ENCODE peak calls at places on chromosomes 12 and 14, in ten cellular contexts. Y is stimulated activated CD4-positive, alpha-beta T cell treated with anti-CD3 and anti-CD28 coated beads, TNF-alpha, amount 100 ng/mL, for 48 hours; C is progenitor cell of endocrine pancreas; E is CD4-positive, alpha-beta memory T cell; O is CD8-positive, alpha-beta T cell; F is GOT3; T is coronary artery; R is T-helper 2 cell; X is left ventricle myocardium inferior; P is GM03348. L is an unnamed sample.

GRCh38 chr14:56194062-56194461 is 75.9 kb downstream of the PELI2 start:
- DNase-seq in P (no peak), C (no peak), T (no peak), Y (no peak), O (no peak), R (no peak), X (no peak), E (no peak), F (no peak), L (no peak)

GRCh38 chr12:63045020-63045860 is 105.8 kb downstream of the AVPR1A start:
- DNase-seq in X (no peak), O (no peak), Y (no peak), R (no peak), P (peak), E (no peak), C (no peak), F (no peak), T (no peak), L (no peak)

GRCh38 chr14:35557221-35557747 is 23.3 kb downstream of the INSM2 start:
- DNase-seq in Y (no peak), P (no peak), C (no peak), R (no peak), E (no peak), O (no peak), F (no peak), T (no peak), X (no peak), L (no peak)

GRCh38 chr14:74838141-74838540 is 37.8 kb downstream of the PROX2 start:
- DNase-seq in T (no peak), Y (no peak), C (no peak), O (no peak), R (peak), X (no peak), F (no peak), P (no peak), E (no peak), L (no peak)

GRCh38 chr12:82414926-82415325 is 56.6 kb downstream of the METTL25 start:
- DNase-seq in R (no peak), P (no peak), E (no peak), X (no peak), F (no peak), Y (no peak), T (no peak), C (no peak), O (no peak), L (no peak)

GRCh38 chr12:104222981-104223380 is 7.4 kb downstream of the TXNRD1 start:
- DNase-seq in F (no peak), Y (no peak), X (no peak), C (no peak), O (no peak), T (no peak), R (no peak), P (no peak), E (no peak), L (no peak)

GRCh38 chr14:96359959-96360358 is 3.2 kb downstream of the ATG2B start:
- DNase-seq in O (no peak), P (no peak), T (no peak), E (no peak), F (no peak), C (no peak), Y (no peak), R (no peak), X (no peak), L (no peak)

GRCh38 chr12:115421796-115422709 is 738.1 kb upstream of the TBX3 start:
- DNase-seq in E (no peak), F (no peak), X (no peak), Y (no peak), P (no peak), R (no peak), T (no peak), O (no peak), C (no peak), L (no peak)

GRCh38 chr12:131592972-131593371 is 117.9 kb upstream of the SFSWAP start:
- DNase-seq in R (peak), T (no peak), F (no peak), X (no peak), O (no peak), P (no peak), Y (no peak), C (no peak), E (no peak), L (no peak)

GRCh38 chr14:23294734-23295561 is 7.7 kb downstream of the PPP1R3E start:
- DNase-seq in P (peak), C (no peak), F (no peak), Y (no peak), X (no peak), E (peak), O (peak), T (no peak), R (peak), L (no peak)

GRCh38 chr12:93111791-93112208 is 182.7 kb upstream of the EEA1 start:
- DNase-seq in F (no peak), C (no peak), O (no peak), Y (no peak), T (no peak), R (no peak), P (no peak), E (no peak), X (no peak), L (no peak)

GRCh38 chr14:90698379-90698869 is 117.8 kb downstream of the TTC7B start:
- DNase-seq in O (no peak), E (no peak), R (no peak), P (peak), F (no peak), Y (no peak), T (peak), X (peak), C (no peak), L (peak)

GRCh38 chr14:69696633-69697557 is 70.0 kb upstream of the SRSF5 start:
- DNase-seq in P (no peak), C (no peak), R (peak), Y (no peak), X (no peak), F (no peak), E (no peak), T (no peak), O (no peak), L (no peak)

GRCh38 chr14:38039526-38039925 is 168.2 kb upstream of the SSTR1 start:
- DNase-seq in R (no peak), T (no peak), Y (no peak), O (no peak), P (peak), C (no peak), F (no peak), E (no peak), X (no peak), L (no peak)

GRCh38 chr12:24948452-24948815 is 467 bp downstream of the BCAT1 start:
- DNase-seq in E (no peak), F (no peak), X (no peak), C (no peak), T (no peak), O (no peak), P (peak), R (peak), Y (peak), L (no peak)

GRCh38 chr12:75759842-75760260 is 248.4 kb upstream of the KRR1 start:
- DNase-seq in P (peak), O (no peak), X (no peak), C (no peak), E (no peak), R (no peak), F (no peak), T (no peak), Y (no peak), L (no peak)

GRCh38 chr12:122001379-122002209 is 20.1 kb upstream of the BCL7A start:
- DNase-seq in P (no peak), O (no peak), R (no peak), C (no peak), F (no peak), T (no peak), X (no peak), Y (no peak), E (no peak), L (no peak)

GRCh38 chr14:59274991-59275391 is 86.5 kb downstream of the DAAM1 start:
- DNase-seq in R (peak), F (no peak), T (no peak), X (peak), P (no peak), E (no peak), O (no peak), Y (no peak), C (no peak), L (peak)

GRCh38 chr14:20631821-20632389 is 9.6 kb downstream of the OR6S1 start:
- DNase-seq in O (no peak), Y (no peak), X (peak), R (no peak), P (peak), C (no peak), E (no peak), F (no peak), T (no peak), L (no peak)

GRCh38 chr12:56987011-56987410 is 19.3 kb downstream of the ZBTB39 start:
- DNase-seq in P (no peak), O (no peak), E (no peak), Y (no peak), T (peak), F (no peak), X (no peak), R (no peak), C (no peak), L (no peak)

GRCh38 chr14:38851109-38851508 is 251.9 kb downstream of the SEC23A start:
- DNase-seq in F (no peak), O (no peak), R (no peak), T (no peak), P (no peak), C (no peak), E (no peak), X (no peak), Y (no peak), L (no peak)

GRCh38 chr14:20697273-20698017 is 8.9 kb downstream of the ANG start:
- DNase-seq in X (peak), C (peak), E (peak), P (peak), T (no peak), R (peak), O (peak), Y (peak), F (no peak), L (no peak)

GRCh38 chr12:82647853-82648252 is 38.9 kb upstream of the TMTC2 start:
- DNase-seq in R (no peak), F (no peak), X (no peak), T (no peak), C (no peak), O (no peak), Y (no peak), P (no peak), E (no peak), L (no peak)

GRCh38 chr12:14373202-14373601 is 7.7 kb downstream of the ATF7IP start:
- DNase-seq in T (no peak), F (no peak), E (no peak), Y (no peak), X (no peak), O (no peak), R (no peak), P (no peak), C (no peak), L (no peak)

GRCh38 chr12:86137936-86138335 is 118.3 kb downstream of the MGAT4C start:
- DNase-seq in R (no peak), X (no peak), O (no peak), C (no peak), E (no peak), F (no peak), P (no peak), Y (no peak), T (no peak), L (no peak)

GRCh38 chr12:90207799-90208198 is 499.2 kb upstream of the ATP2B1 start:
- DNase-seq in O (no peak), T (no peak), C (no peak), E (no peak), R (no peak), P (no peak), F (no peak), X (no peak), Y (no peak), L (no peak)

GRCh38 chr14:33352821-33353220 is 414.1 kb downstream of the NPAS3 start:
- DNase-seq in E (no peak), R (no peak), Y (no peak), T (no peak), X (no peak), F (no peak), P (no peak), C (no peak), O (no peak), L (no peak)

GRCh38 chr14:20539906-20540305 is 20.9 kb downstream of the RNASE9 start:
- DNase-seq in R (no peak), T (no peak), C (no peak), F (no peak), O (no peak), E (no peak), X (no peak), Y (no peak), P (no peak), L (no peak)

GRCh38 chr12:55982319-55982936 is 8.6 kb downstream of the RAB5B start:
- DNase-seq in O (no peak), C (no peak), X (no peak), T (no peak), F (no peak), Y (no peak), R (no peak), P (no peak), E (no peak), L (no peak)

GRCh38 chr14:20350860-20351259 is 7.4 kb downstream of the PARP2 start:
- DNase-seq in F (no peak), E (no peak), X (no peak), T (no peak), O (no peak), C (no peak), Y (no peak), R (no peak), P (no peak), L (no peak)

GRCh38 chr14:103194256-103195045 is 71.2 kb downstream of the TNFAIP2 start:
- DNase-seq in X (no peak), R (no peak), O (no peak), C (no peak), T (peak), E (no peak), P (peak), Y (no peak), F (no peak), L (no peak)

GRCh38 chr14:70780396-70781075 is 28.8 kb downstream of the MAP3K9 start:
- DNase-seq in T (no peak), C (no peak), F (no peak), R (no peak), O (no peak), Y (no peak), E (no peak), P (no peak), X (peak), L (no peak)

GRCh38 chr12:27821259-27821973 is 41.4 kb upstream of the MANSC4 start:
- DNase-seq in P (peak), C (peak), O (peak), F (peak), X (no peak), E (no peak), Y (no peak), R (peak), T (no peak), L (peak)